ENCODE peak calls at places on chromosomes 11 and 22, in six cellular contexts. A, D, S, N, Z and V are unnamed samples.

GRCh38 chr22:49235463-49236300 is 592.0 kb downstream of the BRD1 start:
- DNase-seq in A (peak; percentile 62), D (no peak), S (no peak), N (peak; percentile 67), Z (no peak), V (peak; percentile 13)

GRCh38 chr11:70825893-70826540 is 426.4 kb downstream of the SHANK2 start:
- DNase-seq in A (peak; percentile 26), S (no peak), D (no peak), N (no peak), Z (no peak), V (no peak)

GRCh38 chr11:123239371-123240150 is 44.5 kb upstream of the CLMP start:
- DNase-seq in N (no peak), A (no peak), Z (no peak), D (no peak), S (no peak), V (no peak)

GRCh38 chr11:108432783-108433182 is 34.5 kb downstream of the C11orf65 start:
- DNase-seq in Z (no peak), N (no peak), A (no peak), D (no peak), S (no peak), V (no peak)

GRCh38 chr11:16195659-16196058 is 160.7 kb downstream of the SOX6 start:
- DNase-seq in S (no peak), Z (no peak), N (no peak), A (no peak), D (no peak), V (no peak)

GRCh38 chr22:39723899-39724351 is 153.4 kb downstream of the CACNA1I start:
- DNase-seq in Z (no peak), A (no peak), S (no peak), N (peak; percentile 55), D (no peak), V (no peak)

GRCh38 chr22:41157083-41157482 is 48.0 kb upstream of the L3MBTL2 start:
- DNase-seq in N (no peak), Z (no peak), S (no peak), A (no peak), D (no peak), V (no peak)

GRCh38 chr11:7348432-7349298 is 97.0 kb downstream of the SYT9 start:
- DNase-seq in S (peak; percentile 54), N (no peak), Z (no peak), A (no peak), D (peak; percentile 17), V (peak; percentile 21)

GRCh38 chr11:66317766-66318575 is 1.1 kb upstream of the CD248 start:
- DNase-seq in A (no peak), Z (peak; percentile 74), N (no peak), D (no peak), S (no peak), V (peak; percentile 32)

GRCh38 chr11:73193251-73194033 is 24.6 kb upstream of the P2RY2 start:
- DNase-seq in S (no peak), A (no peak), D (no peak), N (no peak), Z (no peak), V (no peak)